ENCODE peak calls at places on chromosome 10, in four cellular contexts. I, J, U and R are unnamed samples. For H3K4me1, the result is how much of the 10 kb centered on the place peaks cover.

GRCh38 chr10:124098575-124098974 is 5.2 kb upstream of the CHST15 start:
- DNase-seq in I (no peak), J (no peak), U (no peak), R (no peak)

GRCh38 chr10:1607466-1607865 is 129.9 kb downstream of the ADARB2 start:
- DNase-seq in I (no peak), J (no peak), U (no peak), R (no peak)

GRCh38 chr10:47344996-47345870 is 2.9 kb upstream of the RBP3 start:
- DNase-seq in I (no peak), J (no peak), U (no peak), R (no peak)

GRCh38 chr10:57314046-57314445 is 953.0 kb upstream of the ZWINT start:
- DNase-seq in I (no peak), J (no peak), U (no peak), R (no peak)

GRCh38 chr10:71084061-71084817 is 128.1 kb upstream of the UNC5B start:
- DNase-seq in I (no peak), J (no peak), U (no peak), R (no peak)

GRCh38 chr10:120262857-120263547 is 194.0 kb upstream of the PLPP4 start:
- DNase-seq in I (peak), J (no peak), U (no peak), R (no peak)

GRCh38 chr10:59245751-59246150 is 69.3 kb downstream of the PHYHIPL start:
- DNase-seq in I (no peak), J (no peak), U (no peak), R (no peak)

GRCh38 chr10:97117372-97117771 is 68.4 kb downstream of the SLIT1 start:
- DNase-seq in I (peak), J (peak), U (no peak), R (no peak)

GRCh38 chr10:71082930-71083329 is 129.4 kb upstream of the UNC5B start:
- DNase-seq in I (no peak), J (no peak), U (no peak), R (no peak)

GRCh38 chr10:20175738-20176137 is 359.5 kb downstream of the PLXDC2 start:
- DNase-seq in I (no peak), J (no peak), U (no peak), R (no peak)

GRCh38 chr10:133274751-133275682 is 1.7 kb downstream of the ADAM8 start:
- DNase-seq in I (peak), J (no peak), U (no peak), R (peak)

GRCh38 chr10:128380946-128381345 is 254.7 kb upstream of the MKI67 start:
- DNase-seq in I (no peak), J (no peak), U (no peak), R (no peak)

GRCh38 chr10:132452216-132452650 is 55.2 kb downstream of the PWWP2B start:
- DNase-seq in I (no peak), J (no peak), U (no peak), R (no peak)

GRCh38 chr10:119316729-119317097 is 109.3 kb downstream of the GRK5 start:
- DNase-seq in I (peak), J (no peak), U (peak), R (no peak)

GRCh38 chr10:80357000-80357803 is 621 bp downstream of the DYDC2 start:
- DNase-seq in I (no peak), J (no peak), U (no peak), R (peak)

GRCh38 chr10:86257683-86258082 is 108.9 kb downstream of the GRID1 start:
- DNase-seq in I (no peak), J (no peak), U (no peak), R (no peak)

GRCh38 chr10:12358863-12359647 is 9.7 kb downstream of the CAMK1D start:
- DNase-seq in I (no peak), J (no peak), U (no peak), R (no peak)

GRCh38 chr10:60021324-60021723 is 115.0 kb upstream of the CCDC6 start:
- DNase-seq in I (no peak), J (no peak), U (no peak), R (no peak)

GRCh38 chr10:90227259-90227658 is 525.9 kb downstream of the KIF20B start:
- DNase-seq in I (peak), J (peak), U (no peak), R (peak)

GRCh38 chr10:69515699-69516547 is 57.3 kb downstream of the NEUROG3 start:
- DNase-seq in I (peak), J (peak), U (peak), R (peak)

GRCh38 chr10:6924166-6924565 is 344.1 kb upstream of the PRKCQ start:
- DNase-seq in I (peak), J (no peak), U (no peak), R (peak)

GRCh38 chr10:97533888-97534287 is 35.2 kb downstream of the UBTD1 start:
- DNase-seq in I (no peak), J (no peak), U (no peak), R (no peak)

DNA sequence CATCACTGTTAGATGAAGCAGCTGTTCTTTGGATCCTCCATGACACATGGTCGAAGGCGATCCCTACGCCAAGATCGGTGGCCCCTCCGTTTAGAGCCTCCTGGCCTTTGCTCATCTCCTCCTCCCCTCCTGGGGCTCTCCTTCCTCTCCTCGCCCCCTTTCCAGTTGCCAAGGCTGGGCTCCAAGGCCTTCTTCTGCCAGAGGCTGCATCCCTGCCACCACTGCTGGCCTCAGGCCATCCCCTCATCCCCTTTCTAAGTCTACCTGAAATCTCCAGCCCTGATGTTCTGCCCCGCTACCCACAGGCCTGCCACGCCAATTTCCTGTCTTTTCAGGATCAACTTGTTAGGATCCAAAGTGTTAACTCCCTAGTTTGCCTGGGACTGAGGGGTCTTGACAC is 265.1 kb upstream of the ZMIZ1 start:
- DNase-seq in I (no peak), J (no peak), U (no peak), R (no peak)
- H3K4me1 ChIP-seq in I (half or more), J (under half), U (under half), R (under half)

DNA sequence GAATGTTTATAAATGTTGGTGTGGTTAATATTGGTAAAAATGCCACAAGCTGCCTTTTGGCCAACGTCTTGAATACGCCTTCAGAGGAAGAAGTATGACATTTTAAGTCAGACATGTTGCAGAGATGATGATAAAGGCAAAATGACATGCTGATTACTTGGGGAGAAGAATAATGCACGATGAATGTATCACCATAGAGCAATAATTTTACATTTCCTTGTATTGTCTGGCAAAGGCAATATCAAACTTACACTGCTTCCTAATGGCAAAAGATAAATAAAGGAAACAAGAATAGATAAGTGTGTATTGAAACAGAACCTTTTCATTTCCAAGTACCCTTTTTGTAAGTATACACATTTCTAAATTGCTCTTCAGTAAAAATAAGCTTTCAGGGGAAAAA is 8.6 kb downstream of the MRC1 start:
- DNase-seq in I (no peak), J (no peak), U (no peak), R (no peak)
- TF ChIP-seq CTCF in I (no peak), J (no peak), U (no peak), R (no peak)

GRCh38 chr10:117541405-117541908 is 1.1 kb upstream of the EMX2 start:
- DNase-seq in I (no peak), J (no peak), U (no peak), R (peak)
- H3K4me3 ChIP-seq in I (no peak), J (no peak), U (no peak), R (no peak)

DNA sequence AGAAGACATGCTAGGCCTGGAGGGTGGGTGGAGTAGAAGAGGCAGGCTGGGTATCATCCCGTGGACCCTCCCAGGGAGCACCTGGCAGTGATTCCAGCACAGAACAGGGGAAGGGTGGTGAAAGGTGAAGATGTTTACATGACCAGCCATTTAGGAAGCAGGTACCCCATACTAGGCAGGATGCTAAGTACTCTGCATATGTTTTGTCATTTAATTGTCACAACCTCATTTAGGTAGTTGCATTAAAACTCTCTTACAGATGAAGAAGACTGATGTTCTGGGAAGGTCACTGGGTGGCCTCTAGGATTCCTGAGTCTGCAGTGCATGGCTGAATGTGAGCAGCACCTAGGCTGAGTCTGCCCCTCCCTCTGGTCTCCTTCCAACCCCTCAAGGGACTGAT is 15.2 kb downstream of the ITPRIP start:
- DNase-seq in I (no peak), J (no peak), U (no peak), R (no peak)
- H3K4me1 ChIP-seq in I (under half), J (half or more), U (under half), R (under half)

GRCh38 chr10:3551761-3552160 is 233.2 kb downstream of the KLF6 start:
- DNase-seq in I (no peak), J (no peak), U (no peak), R (no peak)
- TF ChIP-seq CTCF in I (no peak), J (no peak), U (no peak), R (no peak)

GRCh38 chr10:22346087-22346661 is 878 bp downstream of the SPAG6 start:
- DNase-seq in I (no peak), J (no peak), U (no peak), R (no peak)
- H3K4me3 ChIP-seq in I (no peak), J (no peak), U (no peak), R (no peak)

GRCh38 chr10:74924251-74924954 is 98.0 kb downstream of the KAT6B start:
- DNase-seq in I (peak), J (peak), U (no peak), R (peak)
- H3K4me1 ChIP-seq in I (half or more), J (under half), U (under half), R (under half)

GRCh38 chr10:87841215-87841614 is 22.1 kb downstream of the KLLN start:
- DNase-seq in I (no peak), J (no peak), U (no peak), R (no peak)

GRCh38 chr10:87842220-87842641 is 21.1 kb downstream of the KLLN start:
- DNase-seq in I (peak), J (peak), U (no peak), R (no peak)

GRCh38 chr10:87844837-87845623 is 18.3 kb downstream of the KLLN start:
- DNase-seq in I (peak), J (peak), U (no peak), R (peak)

GRCh38 chr10:87843714-87844113 is 19.6 kb downstream of the KLLN start:
- DNase-seq in I (no peak), J (no peak), U (no peak), R (no peak)

DNA sequence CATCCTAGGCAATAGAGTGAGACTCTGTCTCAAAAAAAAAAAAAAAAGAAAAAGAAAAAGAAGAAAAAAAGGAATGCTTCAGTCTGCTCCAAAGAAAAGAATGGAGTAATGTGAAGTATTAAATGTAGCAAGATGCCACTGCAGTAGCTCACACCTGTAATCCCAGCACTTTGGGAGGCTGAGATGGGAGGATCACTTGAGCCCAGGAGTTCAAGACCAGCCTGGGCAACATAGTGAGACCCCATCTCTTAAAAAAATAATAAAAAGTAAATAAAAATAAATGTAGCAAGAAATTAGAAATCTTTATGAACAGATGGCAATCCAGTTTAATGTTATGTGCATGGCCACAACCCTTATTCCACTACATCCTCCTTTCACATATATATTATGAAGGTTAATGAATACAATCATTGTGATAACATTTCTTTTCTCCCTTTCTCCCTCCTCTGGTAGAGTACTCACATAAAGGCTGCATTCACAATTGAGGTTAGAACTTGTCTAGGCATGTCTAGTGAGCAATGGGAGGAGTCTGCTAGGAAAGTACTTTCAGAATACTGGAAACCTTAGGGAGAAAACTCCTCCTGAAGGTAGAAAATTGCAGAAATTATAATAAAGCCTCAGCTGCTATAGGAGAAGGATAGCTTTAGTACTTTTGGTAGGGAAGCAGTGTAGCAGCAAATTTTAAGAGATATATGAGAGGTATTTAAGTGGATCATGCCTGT is 20.4 kb downstream of the KLLN start:
- DNase-seq in I (no peak), J (no peak), U (no peak), R (peak)
- TF ChIP-seq CTCF in I (no peak), J (no peak), U (no peak), R (no peak)